ENCODE peak calls at places on chromosome 2, in six cellular contexts. E, D, C, J, I and U are unnamed samples.
A peak's percentile ranks its signal among the peaks of the same experiment; 100 is the strongest.

GRCh38 chr2:226409134-226409533 is 390.5 kb downstream of the IRS1 start:
- DNase-seq in E (no peak), D (no peak), C (no peak), J (no peak), I (no peak), U (no peak)

GRCh38 chr2:65075605-65076344 is 19.6 kb downstream of the CEP68 start:
- DNase-seq in E (no peak), D (no peak), C (no peak), J (peak; percentile 81), I (peak; percentile 77), U (no peak)

GRCh38 chr2:36564377-36564930 is 33.5 kb downstream of the FEZ2 start:
- DNase-seq in E (no peak), D (no peak), C (no peak), J (no peak), I (no peak), U (no peak)

GRCh38 chr2:39546409-39546808 is 109.3 kb upstream of the MAP4K3 start:
- DNase-seq in E (no peak), D (no peak), C (no peak), J (no peak), I (no peak), U (no peak)

GRCh38 chr2:39787950-39788349 is 8.9 kb upstream of the THUMPD2 start:
- DNase-seq in E (no peak), D (no peak), C (no peak), J (no peak), I (no peak), U (no peak)

GRCh38 chr2:59389240-59389639 is 1148.1 kb upstream of the FANCL start:
- DNase-seq in E (no peak), D (no peak), C (no peak), J (no peak), I (no peak), U (no peak)

GRCh38 chr2:207792244-207792785 is 22.6 kb upstream of the FZD5 start:
- DNase-seq in E (no peak), D (no peak), C (no peak), J (no peak), I (no peak), U (peak; percentile 36)

GRCh38 chr2:143451622-143452021 is 322.4 kb downstream of the ARHGAP15 start:
- DNase-seq in E (no peak), D (no peak), C (no peak), J (no peak), I (no peak), U (no peak)

GRCh38 chr2:5720426-5720825 is 28.2 kb downstream of the SOX11 start:
- DNase-seq in E (no peak), D (no peak), C (no peak), J (no peak), I (no peak), U (no peak)

DNA sequence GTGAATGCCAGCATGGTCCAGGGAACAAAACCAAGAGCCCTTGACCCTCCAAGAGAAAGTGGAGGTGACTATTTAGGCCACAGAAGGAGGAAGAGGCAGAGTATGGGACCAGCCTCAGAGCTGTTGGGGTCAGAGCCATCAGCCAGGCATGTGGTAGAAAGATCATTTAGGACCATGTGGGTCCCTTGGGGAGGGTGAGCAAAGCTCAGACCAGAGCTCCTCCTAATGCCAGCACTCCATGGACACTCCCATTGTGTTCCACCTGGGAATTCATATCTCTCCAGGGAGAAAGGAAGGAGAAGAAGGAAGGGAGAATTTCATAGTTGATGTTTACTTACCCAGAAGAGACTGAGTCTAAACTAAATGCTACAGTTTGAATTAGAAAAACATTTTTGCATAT is 73.2 kb downstream of the CYBRD1 start:
- DNase-seq in E (no peak), D (no peak), C (no peak), J (no peak), I (no peak), U (no peak)
- H3K27ac ChIP-seq in E (no peak overlapping the region), D (no peak overlapping the region), C (no peak overlapping the region), J (no peak overlapping the region), I (no peak overlapping the region), U (no peak overlapping the region)

DNA sequence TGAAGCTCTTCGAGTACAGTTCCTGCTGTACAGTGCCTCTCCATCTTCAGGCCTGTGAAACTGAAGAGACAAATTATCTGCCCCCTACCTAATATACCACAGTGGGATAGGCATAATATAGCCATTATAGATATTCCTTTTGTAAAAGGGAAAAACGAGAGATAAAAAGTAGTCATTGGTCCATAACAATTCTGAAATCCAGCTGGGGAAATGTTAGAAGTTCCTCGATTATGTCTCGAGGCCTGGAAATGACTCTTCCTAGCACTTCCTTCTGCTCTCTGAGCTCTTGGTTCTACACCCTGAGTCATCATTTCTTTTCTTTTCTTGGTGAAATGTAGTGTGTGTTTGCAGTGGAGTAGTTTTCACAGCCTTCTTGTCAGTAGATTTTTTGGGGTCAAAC is 51.5 kb downstream of the ASB1 start:
- DNase-seq in E (no peak), D (no peak), C (no peak), J (no peak), I (no peak), U (no peak)
- H3K9me3 ChIP-seq in E (peaks cover 11% of the 10 kb centered on the region), D (no peaks in the 10 kb centered on the region), C (peaks cover 19% of the 10 kb centered on the region), J (peaks cover 2% of the 10 kb centered on the region), I (peaks cover 21% of the 10 kb centered on the region), U (peaks cover 22% of the 10 kb centered on the region)

DNA sequence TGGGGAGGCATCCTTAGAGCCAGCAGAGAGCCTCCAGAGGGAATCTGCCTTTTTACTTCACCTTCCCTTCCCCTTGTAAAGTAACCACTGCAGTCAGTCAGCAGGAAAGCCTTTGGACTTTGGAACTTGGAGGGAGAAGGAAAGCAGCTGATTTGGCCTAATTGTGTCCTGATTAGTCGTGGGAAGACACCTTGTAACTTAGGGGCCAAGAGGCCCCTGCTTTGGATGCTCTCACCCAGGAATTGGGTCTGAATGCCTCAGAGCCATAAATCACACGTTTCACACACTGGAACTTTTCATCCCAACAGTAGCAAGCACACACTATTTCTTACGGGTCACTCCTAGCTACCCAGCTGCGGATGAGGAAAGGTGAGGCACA is 81.0 kb upstream of the PPM1B start:
- DNase-seq in E (peak; percentile 26), D (no peak), C (no peak), J (no peak), I (no peak), U (no peak)
- H3K4me3 ChIP-seq in E (peak overlapping the region; percentile 44), D (peak overlapping the region; percentile 56), C (peak overlapping the region; percentile 39), J (peak overlapping the region; percentile 62), I (peak overlapping the region; percentile 32), U (peak overlapping the region; percentile 17)

DNA sequence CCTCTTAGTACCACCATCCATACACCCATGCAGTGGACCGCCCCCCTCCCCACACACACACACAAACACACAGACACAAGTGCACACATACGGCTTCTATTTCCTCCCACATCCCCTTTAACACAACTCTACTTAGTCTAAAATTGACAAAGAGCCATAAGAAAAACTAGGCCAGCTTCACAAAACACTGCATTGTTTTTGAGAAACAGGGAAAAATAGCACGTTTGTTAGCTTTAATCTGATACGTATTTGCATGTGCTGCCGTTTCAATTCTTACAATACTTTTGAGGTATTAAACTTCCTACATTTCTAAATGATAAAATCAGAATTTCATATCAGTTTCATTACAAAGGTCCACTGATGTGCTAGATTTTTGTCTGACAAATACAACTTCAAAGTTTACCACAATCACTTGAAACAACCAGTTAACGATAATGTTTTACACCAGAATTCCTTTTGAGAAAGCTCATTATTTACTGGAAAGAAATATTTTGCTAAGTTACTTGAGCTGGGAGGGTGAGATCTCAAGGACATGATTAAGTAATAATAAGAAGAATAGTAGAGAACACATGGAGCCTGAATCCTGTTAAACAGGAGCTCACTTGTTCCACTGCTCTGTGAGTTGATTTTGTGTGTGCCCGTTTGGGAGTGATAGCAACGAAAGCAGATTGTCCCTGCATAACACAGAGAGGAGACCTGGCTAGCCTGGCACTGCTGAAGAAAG is 74.5 kb downstream of the MOGAT1 start:
- DNase-seq in E (no peak), D (no peak), C (no peak), J (no peak), I (no peak), U (no peak)
- H3K27ac ChIP-seq in E (no peak overlapping the region), D (no peak overlapping the region), C (peak overlapping the region; percentile 36), J (no peak overlapping the region), I (no peak overlapping the region), U (no peak overlapping the region)

GRCh38 chr2:238473523-238473922 is 46.8 kb downstream of the ASB1 start:
- DNase-seq in E (no peak), D (no peak), C (no peak), J (no peak), I (no peak), U (no peak)

GRCh38 chr2:238475571-238475970 is 48.8 kb downstream of the ASB1 start:
- DNase-seq in E (no peak), D (no peak), C (no peak), J (no peak), I (no peak), U (no peak)

GRCh38 chr2:238475034-238475433 is 48.3 kb downstream of the ASB1 start:
- DNase-seq in E (no peak), D (no peak), C (no peak), J (no peak), I (no peak), U (no peak)

GRCh38 chr2:238473014-238473413 is 46.3 kb downstream of the ASB1 start:
- DNase-seq in E (no peak), D (no peak), C (no peak), J (no peak), I (no peak), U (no peak)

DNA sequence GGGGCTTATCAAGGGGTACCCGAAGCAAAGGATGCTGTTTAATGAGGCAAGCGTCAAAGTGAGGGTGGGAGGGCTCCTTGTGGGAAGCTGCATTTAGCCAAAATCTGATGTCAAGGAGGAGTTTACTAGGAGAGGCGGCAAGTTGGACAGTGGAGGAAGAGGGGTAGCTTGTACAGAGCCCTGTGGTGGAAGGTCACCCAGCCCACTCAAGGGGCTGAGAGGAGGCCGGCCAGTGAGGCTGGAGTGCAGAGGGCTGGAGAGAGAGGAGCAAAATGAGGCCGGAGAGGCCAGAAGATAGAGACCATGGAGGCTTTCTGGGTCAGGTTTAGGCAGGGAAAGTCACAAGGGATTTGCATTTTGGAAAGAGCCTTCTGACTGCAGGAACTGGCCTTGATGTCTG is 49.5 kb downstream of the ASB1 start:
- DNase-seq in E (no peak), D (no peak), C (no peak), J (no peak), I (no peak), U (no peak)
- H3K9me3 ChIP-seq in E (peaks cover 11% of the 10 kb centered on the region), D (no peaks in the 10 kb centered on the region), C (peaks cover 26% of the 10 kb centered on the region), J (peaks cover 2% of the 10 kb centered on the region), I (peaks cover 34% of the 10 kb centered on the region), U (peaks cover 29% of the 10 kb centered on the region)

GRCh38 chr2:195021704-195022513 is 635.1 kb upstream of the SLC39A10 start:
- DNase-seq in E (no peak), D (no peak), C (no peak), J (no peak), I (no peak), U (no peak)
- H3K4me3 ChIP-seq in E (no peak overlapping the region), D (no peak overlapping the region), C (no peak overlapping the region), J (no peak overlapping the region), I (no peak overlapping the region), U (no peak overlapping the region)

GRCh38 chr2:164739966-164740365 is 101.7 kb downstream of the COBLL1 start:
- DNase-seq in E (no peak), D (no peak), C (no peak), J (no peak), I (no peak), U (no peak)
- H3K27ac ChIP-seq in E (no peak overlapping the region), D (no peak overlapping the region), C (peak overlapping the region; percentile 25), J (no peak overlapping the region), I (no peak overlapping the region), U (no peak overlapping the region)